ENCODE peak calls at places on chromosomes 3 and 15, in six cellular contexts. G, O, F, J, T and N are unnamed samples.

GRCh38 chr3:53195602-53196574 is 34.9 kb downstream of the PRKCD start:
- DNase-seq in F (peak; percentile 61), G (peak; percentile 46), O (peak; percentile 39), T (peak; percentile 76), J (no peak), N (peak; percentile 29)

GRCh38 chr3:72663429-72663828 is 184.8 kb downstream of the SHQ1 start:
- DNase-seq in T (no peak), F (no peak), J (no peak), G (no peak), O (peak; percentile 47), N (no peak)

GRCh38 chr3:184738982-184739381 is 27.1 kb upstream of the MAGEF1 start:
- DNase-seq in G (no peak), J (no peak), F (no peak), O (no peak), T (no peak), N (no peak)

GRCh38 chr3:38372214-38372601 is 25.6 kb downstream of the XYLB start:
- DNase-seq in G (no peak), O (no peak), F (no peak), J (no peak), T (no peak), N (no peak)

GRCh38 chr3:127371846-127372245 is 84.0 kb upstream of the PRR20G start:
- DNase-seq in J (no peak), G (no peak), O (no peak), T (no peak), F (no peak), N (no peak)

GRCh38 chr15:60704129-60704528 is 225.2 kb upstream of the ICE2 start:
- DNase-seq in F (no peak), T (no peak), O (no peak), J (no peak), G (peak; percentile 14), N (no peak)

GRCh38 chr3:188683032-188683491 is 488.7 kb upstream of the TPRG1 start:
- DNase-seq in G (peak; percentile 76), O (peak; percentile 93), F (no peak), T (no peak), J (peak; percentile 92), N (peak; percentile 97)

GRCh38 chr15:66946578-66947164 is 118.7 kb upstream of the SMAD3 start:
- DNase-seq in O (peak; percentile 77), F (peak; percentile 81), J (peak; percentile 62), T (peak; percentile 82), G (peak; percentile 75), N (peak; percentile 65)

GRCh38 chr15:31522056-31522455 is 195.4 kb downstream of the KLF13 start:
- DNase-seq in F (no peak), T (no peak), G (no peak), O (no peak), J (no peak), N (no peak)

GRCh38 chr3:130081371-130081881 is at the start of gene ALG1L2:
- DNase-seq in G (no peak), J (no peak), O (no peak), F (no peak), T (no peak), N (no peak)

GRCh38 chr3:65914740-65915366 is 123.9 kb downstream of the MAGI1 start:
- DNase-seq in O (no peak), T (no peak), F (no peak), G (no peak), J (no peak), N (no peak)

GRCh38 chr3:119681279-119681678 is 4.1 kb upstream of the COX17 start:
- DNase-seq in F (no peak), J (no peak), G (peak; percentile 24), O (peak; percentile 82), T (no peak), N (peak; percentile 51)

GRCh38 chr3:42683875-42684593 is 1.3 kb upstream of the KLHL40 start:
- DNase-seq in O (peak; percentile 94), T (peak; percentile 96), F (no peak), G (peak; percentile 69), J (peak; percentile 96), N (peak; percentile 82)

GRCh38 chr3:180250172-180250571 is 213.4 kb upstream of the PEX5L start:
- DNase-seq in T (no peak), G (no peak), O (peak; percentile 66), J (no peak), F (no peak), N (peak; percentile 23)

GRCh38 chr3:102595057-102595456 is 160.2 kb downstream of the ZPLD1 start:
- DNase-seq in G (no peak), J (no peak), F (no peak), T (no peak), O (no peak), N (no peak)

GRCh38 chr15:31270767-31271166 is 55.9 kb upstream of the KLF13 start:
- DNase-seq in F (peak; percentile 21), O (no peak), J (no peak), T (peak; percentile 42), G (no peak), N (no peak)

GRCh38 chr15:96756656-96757055 is 426.2 kb downstream of the NR2F2 start:
- DNase-seq in J (no peak), G (no peak), O (no peak), F (no peak), T (no peak), N (no peak)

GRCh38 chr3:184005981-184006507 is 11.6 kb downstream of the ABCC5 start:
- DNase-seq in O (peak; percentile 27), T (peak; percentile 42), J (peak; percentile 12), F (peak; percentile 22), G (peak; percentile 99), N (peak; percentile 42)

GRCh38 chr3:52521881-52522650 is 11.6 kb downstream of the NT5DC2 start:
- DNase-seq in T (no peak), F (no peak), O (no peak), J (no peak), G (no peak), N (no peak)

GRCh38 chr3:39760325-39760724 is 49.1 kb upstream of the MYRIP start:
- DNase-seq in T (no peak), J (no peak), O (no peak), G (no peak), F (no peak), N (no peak)
- H3K4me3 ChIP-seq in T (no peak overlapping the region), J (no peak overlapping the region), O (no peak overlapping the region), G (no peak overlapping the region), F (no peak overlapping the region), N (no peak overlapping the region)

GRCh38 chr3:128489860-128490649 is 2.9 kb downstream of the GATA2 start:
- DNase-seq in G (no peak), T (no peak), F (no peak), O (peak; percentile 49), J (no peak), N (no peak)

GRCh38 chr3:128492353-128493220 is at the start of gene GATA2:
- DNase-seq in T (peak; percentile 29), O (no peak), J (no peak), G (no peak), F (no peak), N (no peak)

GRCh38 chr3:128490650-128491070 is 2.3 kb downstream of the GATA2 start:
- DNase-seq in J (no peak), G (no peak), T (no peak), O (no peak), F (no peak), N (no peak)

GRCh38 chr3:128491900-128492352 is 1.1 kb downstream of the GATA2 start:
- DNase-seq in G (no peak), J (no peak), F (no peak), T (no peak), O (no peak), N (peak; percentile 43)

DNA sequence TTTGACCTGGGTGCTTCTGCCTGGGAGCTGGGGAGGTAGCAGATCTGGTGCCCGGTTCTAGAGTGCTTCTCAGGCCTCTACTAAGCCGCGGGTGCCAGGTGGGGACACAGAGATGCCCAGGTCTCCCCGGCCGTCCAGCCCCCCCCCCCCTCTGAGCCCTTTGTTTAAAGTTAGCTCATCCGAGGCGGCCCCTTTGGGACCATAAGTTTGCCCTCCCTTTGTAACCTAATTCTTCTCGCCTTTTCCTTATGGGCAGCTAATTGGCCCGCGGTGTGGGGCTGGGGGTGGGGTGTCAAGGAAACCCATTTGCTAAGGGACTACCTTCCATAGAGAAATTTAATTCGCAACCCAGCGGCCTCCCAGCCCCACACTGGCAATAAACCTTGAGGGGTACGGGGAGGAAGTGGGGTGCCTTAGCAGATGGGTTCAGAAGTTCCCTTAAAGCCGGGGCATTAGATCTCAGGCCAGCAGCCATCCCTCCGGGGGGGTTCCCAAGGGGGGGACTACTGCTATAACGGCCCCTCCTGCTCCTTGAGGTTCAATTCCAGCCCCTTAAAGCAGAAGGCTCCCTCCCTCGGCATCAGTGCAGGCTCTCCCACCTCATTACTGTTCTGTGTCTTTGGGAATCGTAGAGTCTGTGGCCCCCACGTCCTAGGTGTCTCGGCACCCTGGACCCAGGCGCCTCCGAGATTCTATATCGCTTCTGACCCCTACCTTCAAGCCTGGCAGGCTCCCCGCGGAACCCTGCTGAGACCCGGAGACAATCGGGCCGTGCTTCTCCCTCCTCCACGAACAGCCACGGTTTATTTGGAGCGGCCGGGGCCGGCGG is 1.7 kb downstream of the GATA2 start:
- DNase-seq in F (no peak), O (no peak), T (no peak), G (no peak), J (no peak), N (no peak)
- H3K4me3 ChIP-seq in F (no peak overlapping the region), O (no peak overlapping the region), T (peak overlapping the region; percentile 98), G (no peak overlapping the region), J (no peak overlapping the region), N (no peak overlapping the region)

DNA sequence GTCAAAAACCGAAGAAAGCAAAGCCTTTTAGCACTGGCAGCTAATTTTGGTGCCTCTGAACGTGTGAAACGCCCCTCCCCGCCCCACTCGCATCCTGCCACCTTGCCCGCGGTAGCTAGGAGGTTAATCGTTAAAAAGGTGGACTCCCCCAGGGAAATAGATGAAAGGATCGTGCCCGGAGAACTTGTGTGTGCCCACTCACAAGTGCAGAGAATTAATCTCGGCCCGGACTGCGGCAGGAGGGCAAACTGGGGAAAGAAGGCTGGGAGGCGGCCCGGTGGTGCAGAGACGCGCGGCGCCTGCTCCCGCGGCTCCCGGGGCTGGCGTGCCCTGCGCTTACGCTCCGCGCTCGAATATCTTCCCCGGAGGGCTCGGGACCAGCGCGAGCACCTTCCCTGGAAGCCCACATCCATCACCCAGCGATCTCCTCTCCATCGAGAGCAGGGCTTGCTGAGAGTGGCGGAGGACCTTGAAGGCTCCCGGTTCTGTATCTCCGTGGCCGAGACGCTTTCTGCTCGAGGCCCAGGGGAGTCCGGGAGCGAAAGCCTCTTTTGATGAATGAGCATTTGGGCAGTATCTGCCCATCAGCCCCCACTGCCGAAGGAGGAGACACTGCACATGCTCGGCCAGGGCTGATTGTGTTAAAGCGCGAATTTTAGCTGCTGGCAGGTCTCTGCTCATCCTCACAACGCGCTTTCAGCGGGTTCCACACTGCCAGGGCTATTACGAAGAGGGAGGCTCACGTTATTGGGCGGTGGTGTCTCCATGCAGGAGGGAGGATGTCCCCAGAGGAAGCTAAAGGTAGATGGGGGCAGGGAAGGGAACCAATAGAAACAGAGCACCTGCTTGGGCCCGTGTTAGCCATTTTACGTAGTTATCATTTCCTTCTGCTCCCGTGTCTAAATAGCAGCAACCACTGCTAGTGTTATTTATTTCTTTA is 1.3 kb upstream of the SPTSSB start:
- DNase-seq in J (no peak), O (no peak), F (peak; percentile 15), G (peak; percentile 3), T (no peak), N (peak; percentile 8)
- H3K4me3 ChIP-seq in J (peak overlapping the region; percentile 57), O (peak overlapping the region; percentile 53), F (peak overlapping the region; percentile 19), G (no peak overlapping the region), T (no peak overlapping the region), N (peak overlapping the region; percentile 47)

GRCh38 chr3:111862415-111862814 is 3.4 kb downstream of the PHLDB2 start:
- DNase-seq in T (no peak), O (no peak), G (no peak), J (no peak), F (no peak), N (no peak)
- H3K4me3 ChIP-seq in T (no peak overlapping the region), O (peak overlapping the region; percentile 76), G (no peak overlapping the region), J (no peak overlapping the region), F (no peak overlapping the region), N (no peak overlapping the region)

GRCh38 chr3:105354429-105354828 is 12.3 kb upstream of the ALCAM start:
- DNase-seq in O (no peak), F (no peak), T (no peak), G (no peak), J (no peak), N (no peak)
- H3K4me3 ChIP-seq in O (no peak overlapping the region), F (no peak overlapping the region), T (no peak overlapping the region), G (no peak overlapping the region), J (peak overlapping the region; percentile 51), N (peak overlapping the region; percentile 40)